ENCODE peak calls at places on chromosome 15, in five cellular contexts. N is brain microvascular endothelial cell, F is adrenal gland, Q is substantia nigra, K is aorta. C is an unnamed sample.

GRCh38 chr15:85805392-85805791 is 10.7 kb upstream of the KLHL25 start:
- DNase-seq in F (no peak), N (no peak), Q (no peak), K (no peak), C (no peak)

GRCh38 chr15:101813803-101814534 is 2.0 kb downstream of the OR4F15 start:
- DNase-seq in F (no peak), K (no peak), N (no peak), Q (no peak), C (no peak)

GRCh38 chr15:22961661-22962221 is 18.4 kb downstream of the CYFIP1 start:
- DNase-seq in F (no peak), Q (no peak), K (no peak), N (no peak), C (no peak)

GRCh38 chr15:81301815-81302399 is 22.0 kb downstream of the STARD5 start:
- DNase-seq in K (peak; percentile 76), N (no peak), F (no peak), Q (peak; percentile 59), C (no peak)

GRCh38 chr15:27598251-27599045 is 500.7 kb downstream of the OCA2 start:
- DNase-seq in N (no peak), F (no peak), K (no peak), Q (no peak), C (no peak)

GRCh38 chr15:58628206-58629057 is 121.1 kb downstream of the ADAM10 start:
- DNase-seq in K (no peak), N (no peak), Q (no peak), F (no peak), C (no peak)

GRCh38 chr15:79431636-79432344 is at the start of gene MINAR1:
- DNase-seq in Q (no peak), N (peak; percentile 40), F (peak; percentile 59), K (peak; percentile 48), C (no peak)

GRCh38 chr15:77457619-77458265 is 37.1 kb downstream of the HMG20A start:
- DNase-seq in F (no peak), Q (no peak), N (peak; percentile 27), K (no peak), C (no peak)

GRCh38 chr15:90264649-90265048 is 823 bp upstream of the NGRN start:
- DNase-seq in K (no peak), N (no peak), F (no peak), Q (no peak), C (no peak)

GRCh38 chr15:96359772-96360498 is 29.4 kb downstream of the NR2F2 start:
- DNase-seq in F (peak; percentile 63), N (no peak), Q (no peak), K (peak; percentile 43), C (no peak)

GRCh38 chr15:84611631-84612030 is 10.8 kb downstream of the ZSCAN2 start:
- DNase-seq in F (no peak), Q (no peak), N (peak; percentile 40), K (no peak), C (no peak)

GRCh38 chr15:22253676-22254408 is 173.5 kb downstream of the OR4M2 start:
- DNase-seq in N (no peak), Q (no peak), K (no peak), F (no peak), C (peak; percentile 41)

GRCh38 chr15:82709081-82709420 is 624 bp downstream of the AP3B2 start:
- DNase-seq in N (no peak), F (peak; percentile 21), Q (no peak), K (no peak), C (no peak)

GRCh38 chr15:52527196-52527897 is 1.3 kb downstream of the MYO5A start:
- DNase-seq in N (no peak), Q (no peak), K (no peak), F (no peak), C (no peak)

GRCh38 chr15:77612958-77613601 is 19.6 kb downstream of the LINGO1 start:
- DNase-seq in N (no peak), F (no peak), Q (no peak), K (no peak), C (no peak)

GRCh38 chr15:68325721-68326120 is 48.2 kb downstream of the FEM1B start:
- DNase-seq in Q (no peak), F (no peak), N (no peak), K (peak; percentile 79), C (no peak)

GRCh38 chr15:73572296-73572695 is 60.9 kb downstream of the NPTN start:
- DNase-seq in N (no peak), Q (no peak), K (no peak), F (no peak), C (no peak)
- H3K27ac ChIP-seq in N (no peak overlapping the region), Q (no peak overlapping the region), K (no peak overlapping the region), F (no peak overlapping the region), C (no peak overlapping the region)

DNA sequence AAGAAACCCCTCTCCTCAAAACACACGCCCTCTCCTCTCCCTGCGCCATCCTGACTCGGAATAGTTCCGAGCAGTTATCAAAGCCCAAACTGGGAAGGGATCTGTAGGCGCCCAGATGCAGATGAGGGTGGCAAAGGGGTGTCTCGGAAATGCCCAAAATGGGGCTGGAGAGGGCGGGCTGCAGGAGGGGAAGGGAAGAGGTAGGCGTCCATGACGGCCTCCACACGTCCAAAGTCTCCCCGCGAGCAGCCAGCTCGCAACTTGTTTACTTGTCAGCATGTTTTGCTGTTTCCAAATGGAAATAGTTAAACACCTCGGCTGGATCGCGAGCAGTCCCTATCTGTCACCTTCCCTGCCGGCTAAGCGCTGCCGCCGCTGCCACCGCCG is 1.4 kb downstream of the NTRK3 start:
- DNase-seq in Q (no peak), F (no peak), K (no peak), N (no peak), C (no peak)
- H3K27ac ChIP-seq in Q (peak overlapping the region; percentile 46), F (no peak overlapping the region), K (peak overlapping the region; percentile 88), N (no peak overlapping the region), C (no peak overlapping the region)

GRCh38 chr15:71921191-71921590 is 110.8 kb downstream of the NR2E3 start:
- DNase-seq in Q (no peak), K (no peak), N (no peak), F (no peak), C (no peak)
- H3K27ac ChIP-seq in Q (no peak overlapping the region), K (no peak overlapping the region), N (no peak overlapping the region), F (no peak overlapping the region), C (no peak overlapping the region)

DNA sequence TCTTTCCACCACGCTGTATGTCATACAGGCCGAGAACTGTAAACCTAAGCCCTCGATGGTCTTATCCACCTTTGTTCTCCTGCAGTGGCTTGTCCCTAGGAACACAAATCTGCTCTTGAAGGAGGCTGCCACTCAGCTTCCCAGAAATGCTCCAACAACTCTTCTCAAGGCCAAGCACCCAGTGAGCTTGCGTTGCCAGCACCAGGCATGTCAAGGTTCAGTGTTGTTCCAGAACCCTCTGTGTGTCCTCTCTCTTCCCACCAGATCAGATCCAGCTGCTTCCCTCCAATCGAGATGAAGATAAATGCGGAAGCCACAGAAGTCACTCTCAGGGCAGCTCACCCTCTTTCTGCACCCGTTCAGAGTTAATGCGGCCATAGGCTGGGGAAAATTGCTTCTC is 11.3 kb upstream of the MYZAP start:
- DNase-seq in F (peak; percentile 24), N (no peak), K (no peak), Q (no peak), C (no peak)
- H3K27ac ChIP-seq in F (no peak overlapping the region), N (no peak overlapping the region), K (no peak overlapping the region), Q (no peak overlapping the region), C (no peak overlapping the region)

GRCh38 chr15:65732698-65733097 is 59.4 kb downstream of the DENND4A start:
- DNase-seq in N (no peak), Q (no peak), F (no peak), K (no peak), C (no peak)
- H3K27ac ChIP-seq in N (no peak overlapping the region), Q (no peak overlapping the region), F (no peak overlapping the region), K (no peak overlapping the region), C (no peak overlapping the region)

GRCh38 chr15:57388199-57388863 is 12.0 kb downstream of the CGNL1 start:
- DNase-seq in N (no peak), Q (no peak), F (peak; percentile 48), K (no peak), C (no peak)
- H3K27ac ChIP-seq in N (no peak overlapping the region), Q (no peak overlapping the region), F (no peak overlapping the region), K (no peak overlapping the region), C (no peak overlapping the region)

DNA sequence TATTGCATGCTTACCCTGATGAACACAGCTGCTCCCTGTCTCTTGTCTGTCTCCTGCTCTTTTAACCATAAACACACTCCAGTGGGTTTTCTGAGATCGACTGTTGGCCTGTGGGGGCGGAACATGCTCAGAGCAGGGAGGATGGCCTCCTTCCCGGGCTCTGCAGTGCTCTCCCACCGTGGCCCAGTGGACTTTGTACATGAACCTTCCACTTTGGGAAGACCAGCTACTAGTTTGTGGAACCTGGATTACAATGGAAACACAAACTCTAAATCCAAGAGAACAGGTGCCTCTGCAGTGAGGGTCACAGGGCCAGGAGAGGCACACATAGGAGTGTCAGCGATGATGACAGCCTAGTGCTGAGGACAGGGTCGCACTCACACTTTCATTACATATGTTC is 56.5 kb downstream of the KLF13 start:
- DNase-seq in K (no peak), N (no peak), Q (no peak), F (no peak), C (no peak)
- H3K27ac ChIP-seq in K (no peak overlapping the region), N (no peak overlapping the region), Q (no peak overlapping the region), F (no peak overlapping the region), C (no peak overlapping the region)

GRCh38 chr15:74696398-74696729 is 540 bp upstream of the EDC3 start:
- DNase-seq in Q (no peak), K (no peak), F (no peak), N (no peak), C (no peak)
- H3K27ac ChIP-seq in Q (peak overlapping the region; percentile 71), K (no peak overlapping the region), F (no peak overlapping the region), N (peak overlapping the region; percentile 80), C (peak overlapping the region; percentile 71)